ENCODE peak calls at places on chromosomes 16 and 17, in four cellular contexts. One of them, this sample, is unnamed. For H3K4me1, the result is how much of the 10 kb centered on the place peaks cover.

GRCh38 chr16:27199747-27200146 is 3.6 kb upstream of the KDM8 start:
- DNase-seq in PC-9: no peak
- DNase-seq in DND-41: peak
- DNase-seq in SJSA1: peak
- DNase-seq in this sample: peak

GRCh38 chr17:1647802-1648581 is 1.7 kb downstream of the RILP start:
- DNase-seq in PC-9: no peak
- DNase-seq in DND-41: no peak
- DNase-seq in SJSA1: no peak
- DNase-seq in this sample: no peak

GRCh38 chr16:714558-715447 is at the start of gene METRN:
- DNase-seq in PC-9: peak
- DNase-seq in DND-41: peak
- DNase-seq in SJSA1: peak
- DNase-seq in this sample: peak

GRCh38 chr17:57091186-57091618 is 6.2 kb downstream of the AKAP1 start:
- DNase-seq in PC-9: no peak
- DNase-seq in DND-41: no peak
- DNase-seq in SJSA1: no peak
- DNase-seq in this sample: no peak

GRCh38 chr17:59115474-59115873 is 8.8 kb upstream of the TRIM37 start:
- DNase-seq in PC-9: no peak
- DNase-seq in DND-41: no peak
- DNase-seq in SJSA1: no peak
- DNase-seq in this sample: no peak

GRCh38 chr16:15747937-15748336 is 97.9 kb downstream of the NDE1 start:
- DNase-seq in PC-9: no peak
- DNase-seq in DND-41: no peak
- DNase-seq in SJSA1: no peak
- DNase-seq in this sample: no peak

GRCh38 chr17:74807925-74808324 is 31.8 kb upstream of the NAT9 start:
- DNase-seq in PC-9: no peak
- DNase-seq in DND-41: peak
- DNase-seq in SJSA1: no peak
- DNase-seq in this sample: no peak

GRCh38 chr16:86836503-86837125 is 258.3 kb downstream of the FOXL1 start:
- DNase-seq in PC-9: no peak
- DNase-seq in DND-41: no peak
- DNase-seq in SJSA1: peak
- DNase-seq in this sample: no peak

GRCh38 chr17:83180264-83180995 is 101.0 kb downstream of the METRNL start:
- DNase-seq in PC-9: no peak
- DNase-seq in DND-41: no peak
- DNase-seq in SJSA1: no peak
- DNase-seq in this sample: no peak

GRCh38 chr17:1158879-1159278 is 20.9 kb downstream of the ABR start:
- DNase-seq in PC-9: peak
- DNase-seq in DND-41: no peak
- DNase-seq in SJSA1: peak
- DNase-seq in this sample: no peak

GRCh38 chr17:78806451-78806850 is 24.4 kb upstream of the CYTH1 start:
- DNase-seq in PC-9: no peak
- DNase-seq in DND-41: no peak
- DNase-seq in SJSA1: no peak
- DNase-seq in this sample: peak

GRCh38 chr17:29341726-29342125 is 47.8 kb upstream of the NUFIP2 start:
- DNase-seq in PC-9: no peak
- DNase-seq in DND-41: no peak
- DNase-seq in SJSA1: no peak
- DNase-seq in this sample: no peak

GRCh38 chr16:55661842-55662479 is 6.2 kb downstream of the SLC6A2 start:
- DNase-seq in PC-9: peak
- DNase-seq in DND-41: no peak
- DNase-seq in SJSA1: no peak
- DNase-seq in this sample: no peak

GRCh38 chr17:8421571-8421970 is 14.1 kb upstream of the NDEL1 start:
- DNase-seq in PC-9: no peak
- DNase-seq in DND-41: no peak
- DNase-seq in SJSA1: no peak
- DNase-seq in this sample: no peak

GRCh38 chr16:11413907-11414595 is 68.8 kb downstream of the RMI2 start:
- DNase-seq in PC-9: no peak
- DNase-seq in DND-41: no peak
- DNase-seq in SJSA1: no peak
- DNase-seq in this sample: no peak

GRCh38 chr17:34623856-34624766 is 44.7 kb downstream of the TMEM132E start:
- DNase-seq in PC-9: no peak
- DNase-seq in DND-41: no peak
- DNase-seq in SJSA1: no peak
- DNase-seq in this sample: no peak

GRCh38 chr17:82055023-82055964 is 3.6 kb downstream of the GPS1 start:
- DNase-seq in PC-9: no peak
- DNase-seq in DND-41: no peak
- DNase-seq in SJSA1: no peak
- DNase-seq in this sample: no peak

GRCh38 chr16:1533443-1533951 is at the start of gene TMEM204:
- DNase-seq in PC-9: no peak
- DNase-seq in DND-41: no peak
- DNase-seq in SJSA1: no peak
- DNase-seq in this sample: peak

GRCh38 chr17:2094891-2095535 is 40.1 kb downstream of the HIC1 start:
- DNase-seq in PC-9: no peak
- DNase-seq in DND-41: no peak
- DNase-seq in SJSA1: no peak
- DNase-seq in this sample: no peak

GRCh38 chr16:72428611-72429376 is 256.8 kb upstream of the PMFBP1 start:
- DNase-seq in PC-9: no peak
- DNase-seq in DND-41: no peak
- DNase-seq in SJSA1: no peak
- DNase-seq in this sample: no peak

GRCh38 chr17:325270-325976 is 27.2 kb downstream of the RPH3AL start:
- DNase-seq in PC-9: no peak
- DNase-seq in DND-41: no peak
- DNase-seq in SJSA1: no peak
- DNase-seq in this sample: no peak

GRCh38 chr17:65163990-65164495 is 26.9 kb downstream of the RGS9 start:
- DNase-seq in PC-9: no peak
- DNase-seq in DND-41: peak
- DNase-seq in SJSA1: no peak
- DNase-seq in this sample: no peak

GRCh38 chr16:89142474-89143197 is 28.9 kb upstream of the CDH15 start:
- DNase-seq in PC-9: no peak
- DNase-seq in DND-41: no peak
- DNase-seq in SJSA1: no peak
- DNase-seq in this sample: no peak

GRCh38 chr17:73013299-73013698 is 79.2 kb downstream of the SLC39A11 start:
- DNase-seq in PC-9: no peak
- DNase-seq in DND-41: no peak
- DNase-seq in SJSA1: no peak
- DNase-seq in this sample: no peak

GRCh38 chr16:87541004-87541881 is 48.4 kb upstream of the ZCCHC14 start:
- DNase-seq in PC-9: no peak
- DNase-seq in DND-41: no peak
- DNase-seq in SJSA1: peak
- DNase-seq in this sample: no peak

GRCh38 chr17:69961488-69962145 is 113.4 kb upstream of the KCNJ16 start:
- DNase-seq in PC-9: no peak
- DNase-seq in DND-41: no peak
- DNase-seq in SJSA1: peak
- DNase-seq in this sample: no peak

GRCh38 chr16:72291531-72291981 is 119.6 kb upstream of the PMFBP1 start:
- DNase-seq in PC-9: peak
- DNase-seq in DND-41: no peak
- DNase-seq in SJSA1: peak
- DNase-seq in this sample: no peak

GRCh38 chr17:28878981-28879380 is 18.6 kb downstream of the FLOT2 start:
- DNase-seq in PC-9: peak
- DNase-seq in DND-41: no peak
- DNase-seq in SJSA1: no peak
- DNase-seq in this sample: no peak

GRCh38 chr16:55730115-55730514 is 74.3 kb downstream of the SLC6A2 start:
- DNase-seq in PC-9: no peak
- DNase-seq in DND-41: no peak
- DNase-seq in SJSA1: no peak
- DNase-seq in this sample: no peak

GRCh38 chr16:72952404-72953301 is 95.3 kb downstream of the ZFHX3 start:
- DNase-seq in PC-9: no peak
- DNase-seq in DND-41: no peak
- DNase-seq in SJSA1: no peak
- DNase-seq in this sample: no peak

GRCh38 chr17:56891751-56892150 is 22.1 kb downstream of the TRIM25 start:
- DNase-seq in PC-9: no peak
- DNase-seq in DND-41: no peak
- DNase-seq in SJSA1: no peak
- DNase-seq in this sample: peak

GRCh38 chr16:14377326-14377725 is 252.7 kb downstream of the PARN start:
- DNase-seq in PC-9: no peak
- DNase-seq in DND-41: no peak
- DNase-seq in SJSA1: peak
- DNase-seq in this sample: no peak

GRCh38 chr17:2054740-2055493 is at the start of gene HIC1:
- DNase-seq in PC-9: no peak
- DNase-seq in DND-41: peak
- DNase-seq in SJSA1: peak
- DNase-seq in this sample: peak

GRCh38 chr17:77499699-77500435 is 359.1 kb downstream of the SEC14L1 start:
- DNase-seq in PC-9: no peak
- DNase-seq in DND-41: no peak
- DNase-seq in SJSA1: no peak
- DNase-seq in this sample: no peak

GRCh38 chr16:75114179-75114945 is 2.2 kb downstream of the LDHD start:
- DNase-seq in PC-9: no peak
- DNase-seq in DND-41: no peak
- DNase-seq in SJSA1: no peak
- DNase-seq in this sample: no peak

GRCh38 chr16:3190949-3191353 is 2.9 kb downstream of the OR1F1 start:
- DNase-seq in PC-9: no peak
- DNase-seq in DND-41: no peak
- DNase-seq in SJSA1: no peak
- DNase-seq in this sample: peak

GRCh38 chr17:2844386-2844785 is 48.1 kb downstream of the RAP1GAP2 start:
- DNase-seq in PC-9: peak
- DNase-seq in DND-41: no peak
- DNase-seq in SJSA1: no peak
- DNase-seq in this sample: no peak

DNA sequence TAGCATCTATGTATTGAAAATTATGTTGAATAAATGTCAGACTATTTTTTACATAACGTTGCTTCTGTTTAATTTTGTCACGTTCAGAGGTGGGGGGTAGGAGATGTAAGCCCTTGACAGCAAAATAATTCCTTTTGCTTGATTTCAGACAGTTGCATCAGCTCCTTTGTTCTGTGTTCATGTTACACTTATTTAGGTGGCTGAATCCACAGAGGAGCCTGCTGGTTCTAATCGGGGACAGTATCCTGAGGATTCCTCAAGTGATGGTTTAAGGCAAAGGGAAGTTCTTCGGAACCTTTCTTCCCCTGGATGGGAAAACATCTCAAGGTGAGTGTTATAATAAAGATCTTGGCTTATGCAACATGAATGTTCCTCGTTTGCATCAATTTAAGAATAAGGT is 4.5 kb downstream of the HERPUD1 start:
- DNase-seq in PC-9: no peak
- DNase-seq in DND-41: no peak
- DNase-seq in SJSA1: no peak
- DNase-seq in this sample: no peak
- H3K4me3 ChIP-seq in PC-9: no peak
- H3K4me3 ChIP-seq in DND-41: no peak
- H3K4me3 ChIP-seq in SJSA1: no peak
- H3K4me3 ChIP-seq in this sample: no peak

GRCh38 chr17:51107666-51108227 is 12.9 kb downstream of the SPAG9 start:
- DNase-seq in PC-9: peak
- DNase-seq in DND-41: no peak
- DNase-seq in SJSA1: no peak
- DNase-seq in this sample: no peak

GRCh38 chr17:51103451-51103850 is 17.2 kb downstream of the SPAG9 start:
- DNase-seq in PC-9: no peak
- DNase-seq in DND-41: no peak
- DNase-seq in SJSA1: no peak
- DNase-seq in this sample: no peak

GRCh38 chr17:51097708-51098446 is 22.8 kb downstream of the SPAG9 start:
- DNase-seq in PC-9: no peak
- DNase-seq in DND-41: no peak
- DNase-seq in SJSA1: no peak
- DNase-seq in this sample: no peak

GRCh38 chr17:51103050-51103449 is 17.6 kb downstream of the SPAG9 start:
- DNase-seq in PC-9: no peak
- DNase-seq in DND-41: no peak
- DNase-seq in SJSA1: no peak
- DNase-seq in this sample: no peak
- H3K4me1 ChIP-seq in PC-9: under half
- H3K4me1 ChIP-seq in DND-41: under half
- H3K4me1 ChIP-seq in SJSA1: under half
- H3K4me1 ChIP-seq in this sample: under half

DNA sequence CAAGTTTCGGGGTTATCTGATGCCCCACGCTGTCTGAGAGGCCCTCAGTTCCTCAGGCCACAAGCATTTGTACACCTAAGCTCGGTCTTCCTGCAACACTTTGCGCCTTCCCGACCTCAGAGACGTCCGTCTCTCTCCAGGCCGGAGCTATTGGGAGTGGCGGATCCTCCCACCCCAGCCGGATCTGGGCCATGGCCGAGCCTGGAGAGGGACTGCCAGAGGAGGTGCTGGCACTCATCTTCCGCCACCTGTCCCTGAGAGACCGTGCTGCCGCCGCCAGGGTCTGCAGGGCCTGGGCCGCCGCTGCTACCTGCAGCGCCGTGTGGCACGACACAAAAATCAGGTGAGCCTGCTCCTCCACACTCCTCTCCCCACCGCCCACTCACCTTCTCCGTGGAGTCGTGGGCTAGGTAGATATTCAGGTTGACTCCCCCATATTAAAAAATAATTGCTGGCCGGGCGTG is 1.9 kb downstream of the FBXL8 start:
- DNase-seq in PC-9: no peak
- DNase-seq in DND-41: no peak
- DNase-seq in SJSA1: no peak
- DNase-seq in this sample: no peak
- H3K4me3 ChIP-seq in PC-9: peak
- H3K4me3 ChIP-seq in DND-41: no peak
- H3K4me3 ChIP-seq in SJSA1: no peak
- H3K4me3 ChIP-seq in this sample: no peak

GRCh38 chr16:85515830-85516397 is 97.2 kb upstream of the GSE1 start:
- DNase-seq in PC-9: peak
- DNase-seq in DND-41: no peak
- DNase-seq in SJSA1: no peak
- DNase-seq in this sample: no peak

GRCh38 chr16:85514295-85514600 is 98.9 kb upstream of the GSE1 start:
- DNase-seq in PC-9: no peak
- DNase-seq in DND-41: no peak
- DNase-seq in SJSA1: no peak
- DNase-seq in this sample: no peak

GRCh38 chr16:85515319-85515745 is 97.8 kb upstream of the GSE1 start:
- DNase-seq in PC-9: no peak
- DNase-seq in DND-41: no peak
- DNase-seq in SJSA1: no peak
- DNase-seq in this sample: no peak

GRCh38 chr16:85513649-85514048 is 99.5 kb upstream of the GSE1 start:
- DNase-seq in PC-9: no peak
- DNase-seq in DND-41: no peak
- DNase-seq in SJSA1: no peak
- DNase-seq in this sample: no peak

GRCh38 chr16:85514601-85515318 is 98.4 kb upstream of the GSE1 start:
- DNase-seq in PC-9: peak
- DNase-seq in DND-41: no peak
- DNase-seq in SJSA1: peak
- DNase-seq in this sample: no peak
- H3K4me1 ChIP-seq in PC-9: under half
- H3K4me1 ChIP-seq in DND-41: under half
- H3K4me1 ChIP-seq in SJSA1: under half
- H3K4me1 ChIP-seq in this sample: under half

This sample was measured in naive thymus-derived CD4-positive, alpha-beta T cell.